ENCODE peak calls at places on chromosome 3, in four cellular contexts. F is uterus, Z is body of pancreas, A is thyroid gland. R is an unnamed sample.

GRCh38 chr3:62758296-62759066 is 116.7 kb downstream of the CADPS start:
- DNase-seq in F (no peak), Z (no peak), A (no peak), R (no peak)

GRCh38 chr3:125166581-125166980 is 46.0 kb downstream of the SLC12A8 start:
- DNase-seq in F (no peak), Z (no peak), A (no peak), R (no peak)

GRCh38 chr3:71580636-71581215 is 2.8 kb downstream of the FOXP1 start:
- DNase-seq in F (no peak), Z (no peak), A (no peak), R (peak; percentile 19)

GRCh38 chr3:71050133-71050520 is 533.4 kb downstream of the FOXP1 start:
- DNase-seq in F (no peak), Z (no peak), A (no peak), R (no peak)

GRCh38 chr3:45546636-45547201 is 47.8 kb upstream of the LIMD1 start:
- DNase-seq in F (no peak), Z (no peak), A (no peak), R (peak; percentile 53)

GRCh38 chr3:60307800-60308199 is 943.5 kb downstream of the FHIT start:
- DNase-seq in F (no peak), Z (no peak), A (no peak), R (no peak)

GRCh38 chr3:3216401-3216800 is 36.9 kb upstream of the CRBN start:
- DNase-seq in F (no peak), Z (no peak), A (no peak), R (no peak)

GRCh38 chr3:159200176-159200575 is 398.3 kb downstream of the MFSD1 start:
- DNase-seq in F (no peak), Z (no peak), A (no peak), R (no peak)

GRCh38 chr3:71252466-71252865 is 331.1 kb downstream of the FOXP1 start:
- DNase-seq in F (no peak), Z (peak; percentile 65), A (peak; percentile 74), R (no peak)

GRCh38 chr3:117523407-117523806 is 813.8 kb downstream of the TUSC7 start:
- DNase-seq in F (no peak), Z (no peak), A (no peak), R (no peak)

GRCh38 chr3:64561503-64561810 is 126.3 kb downstream of the ADAMTS9 start:
- DNase-seq in F (peak; percentile 35), Z (no peak), A (no peak), R (no peak)

GRCh38 chr3:11678735-11679134 is 35.0 kb upstream of the VGLL4 start:
- DNase-seq in F (no peak), Z (no peak), A (no peak), R (no peak)

GRCh38 chr3:43783987-43784639 is 93.4 kb downstream of the ABHD5 start:
- DNase-seq in F (no peak), Z (no peak), A (no peak), R (no peak)

GRCh38 chr3:127750226-127751031 is 71.9 kb downstream of the MGLL start:
- DNase-seq in F (no peak), Z (no peak), A (peak; percentile 28), R (no peak)

GRCh38 chr3:194328080-194328571 is 23.0 kb downstream of the CPN2 start:
- DNase-seq in F (no peak), Z (no peak), A (peak; percentile 45), R (no peak)
- TF ChIP-seq POLR2A in F (no peak), Z (no peak), A (no peak), R (no peak)

GRCh38 chr3:186930143-186930638 is at the start of gene ST6GAL1:
- DNase-seq in F (peak; percentile 62), Z (peak; percentile 28), A (peak; percentile 76), R (peak; percentile 85)
- TF ChIP-seq POLR2A in F (peak; percentile 40), Z (peak; percentile 23), A (no peak), R (no peak)

GRCh38 chr3:183449791-183450190 is 21.4 kb upstream of the MCF2L2 start:
- DNase-seq in F (no peak), Z (no peak), A (no peak), R (no peak)

GRCh38 chr3:183449391-183449790 is 21.0 kb upstream of the MCF2L2 start:
- DNase-seq in F (no peak), Z (no peak), A (peak; percentile 21), R (peak; percentile 29)

GRCh38 chr3:183454064-183454463 is 25.6 kb upstream of the MCF2L2 start:
- DNase-seq in F (no peak), Z (no peak), A (no peak), R (peak; percentile 16)

GRCh38 chr3:183460059-183461052 is 31.9 kb upstream of the MCF2L2 start:
- DNase-seq in F (no peak), Z (no peak), A (no peak), R (no peak)

DNA sequence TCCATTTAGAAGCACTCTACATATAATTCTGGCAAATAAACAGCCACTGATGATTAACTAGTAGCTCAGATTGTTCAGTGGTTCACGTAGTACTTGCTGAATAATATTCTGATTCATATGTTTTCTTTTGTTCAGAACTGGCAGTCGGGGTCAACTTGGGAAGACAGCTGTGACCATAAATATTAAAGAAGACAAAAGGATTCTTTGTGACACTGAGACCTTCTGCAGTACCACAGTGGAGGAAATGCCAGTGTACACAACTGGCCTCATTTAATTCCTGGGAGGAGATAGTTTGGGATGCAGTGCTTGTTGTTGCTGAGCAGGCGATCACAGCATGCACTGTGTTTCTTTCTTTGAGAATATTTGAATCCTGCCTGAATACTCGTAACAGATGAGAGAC is 26.6 kb upstream of the MCF2L2 start:
- DNase-seq in F (no peak), Z (no peak), A (no peak), R (no peak)
- TF ChIP-seq POLR2A in F (no peak), Z (no peak), A (no peak), R (no peak)

GRCh38 chr3:139672884-139673283 is 4.9 kb downstream of the NMNAT3 start:
- DNase-seq in F (no peak), Z (no peak), A (no peak), R (no peak)

GRCh38 chr3:139674585-139675260 is 3.0 kb downstream of the NMNAT3 start:
- DNase-seq in F (no peak), Z (no peak), A (no peak), R (peak; percentile 27)

GRCh38 chr3:139672247-139672646 is 5.5 kb downstream of the NMNAT3 start:
- DNase-seq in F (no peak), Z (no peak), A (no peak), R (no peak)

GRCh38 chr3:139668332-139668731 is 9.4 kb downstream of the NMNAT3 start:
- DNase-seq in F (no peak), Z (no peak), A (no peak), R (no peak)

GRCh38 chr3:139670196-139670595 is 7.6 kb downstream of the NMNAT3 start:
- DNase-seq in F (no peak), Z (no peak), A (no peak), R (no peak)
- TF ChIP-seq POLR2A in F (no peak), Z (no peak), A (no peak), R (no peak)

GRCh38 chr3:141386611-141387110 is 18.4 kb downstream of the ZBTB38 start:
- DNase-seq in F (no peak), Z (no peak), A (no peak), R (peak; percentile 53)
- TF ChIP-seq POLR2A in F (no peak), Z (no peak), A (no peak), R (no peak)

GRCh38 chr3:170356596-170357175 is 829 bp upstream of the SKIL start:
- DNase-seq in F (peak; percentile 89), Z (peak; percentile 86), A (peak; percentile 80), R (peak; percentile 91)
- TF ChIP-seq POLR2A in F (peak; percentile 15), Z (peak; percentile 79), A (no peak), R (peak; percentile 9)